ENCODE peak calls at places on chromosomes 12 and 14, in eight cellular contexts. T is foreskin fibroblast; L is left colon; X is activated CD4-positive, alpha-beta T cell treated with anti-CD3 and anti-CD28 coated beads for 36 hours; U is M059J; N is GM20000; P is A549; W is activated naive CD8-positive, alpha-beta T cell treated with anti-CD3 and anti-CD28 coated beads, Interleukin-2, amount 50 U/mL, for 16 hours. J is an unnamed sample.

GRCh38 chr14:25836647-25837046 is 761.2 kb downstream of the NOVA1 start:
- DNase-seq in T (no peak), L (no peak), X (no peak), U (no peak), N (no peak), P (no peak), W (no peak), J (no peak)

GRCh38 chr12:39074063-39074462 is 168.7 kb upstream of the CPNE8 start:
- DNase-seq in T (no peak), L (no peak), X (no peak), U (no peak), N (no peak), P (no peak), W (no peak), J (no peak)

GRCh38 chr12:49301759-49302158 is 6.8 kb downstream of the PRPH start:
- DNase-seq in T (no peak), L (no peak), X (peak), U (no peak), N (peak), P (no peak), W (no peak), J (no peak)

GRCh38 chr12:52132754-52133161 is 53.3 kb downstream of the SMIM41 start:
- DNase-seq in T (peak), L (no peak), X (no peak), U (no peak), N (no peak), P (no peak), W (no peak), J (no peak)

GRCh38 chr14:54299393-54300363 is 97.1 kb upstream of the CDKN3 start:
- DNase-seq in T (no peak), L (no peak), X (no peak), U (no peak), N (no peak), P (no peak), W (no peak), J (no peak)

GRCh38 chr14:20551606-20552005 is 9.2 kb downstream of the RNASE9 start:
- DNase-seq in T (no peak), L (no peak), X (no peak), U (no peak), N (no peak), P (no peak), W (no peak), J (no peak)

GRCh38 chr12:6964605-6965025 is 5.8 kb downstream of the PHB2 start:
- DNase-seq in T (no peak), L (no peak), X (no peak), U (no peak), N (no peak), P (no peak), W (no peak), J (no peak)

GRCh38 chr12:115213538-115213961 is 529.6 kb upstream of the TBX3 start:
- DNase-seq in T (no peak), L (no peak), X (no peak), U (no peak), N (no peak), P (no peak), W (no peak), J (no peak)

GRCh38 chr12:92196368-92196767 is 50.7 kb upstream of the BTG1 start:
- DNase-seq in T (no peak), L (no peak), X (no peak), U (no peak), N (no peak), P (no peak), W (no peak), J (no peak)

J was measured in RPMI8226.